ENCODE peak calls at places on chromosomes 6 and 20, in five cellular contexts. One of them, this sample, is unnamed.

GRCh38 chr20:49657118-49657901 is 56.4 kb downstream of the B4GALT5 start:
- DNase-seq in globus pallidus: no peak
- DNase-seq in activated T-helper 2 cell treated with anti-CD3 and anti-CD28 coated beads, Interferon-gamma antibody, Interleukin-2, Interleukin-4, amounts not matched to agents 10 μg/mL and 5 μg/mL and 100 μg/mL, durations not matched to agents 14 hours and 24 hours and 36 hours: no peak
- DNase-seq in cardiac fibroblast: peak
- DNase-seq in T1000: no peak
- DNase-seq in this sample: no peak

GRCh38 chr6:4313044-4313686 is 177.8 kb upstream of the ECI2 start:
- DNase-seq in globus pallidus: no peak
- DNase-seq in activated T-helper 2 cell treated with anti-CD3 and anti-CD28 coated beads, Interferon-gamma antibody, Interleukin-2, Interleukin-4, amounts not matched to agents 10 μg/mL and 5 μg/mL and 100 μg/mL, durations not matched to agents 14 hours and 24 hours and 36 hours: no peak
- DNase-seq in cardiac fibroblast: peak
- DNase-seq in T1000: peak
- DNase-seq in this sample: peak

GRCh38 chr6:166330612-166331011 is 11.7 kb downstream of the SFT2D1 start:
- DNase-seq in globus pallidus: peak
- DNase-seq in activated T-helper 2 cell treated with anti-CD3 and anti-CD28 coated beads, Interferon-gamma antibody, Interleukin-2, Interleukin-4, amounts not matched to agents 10 μg/mL and 5 μg/mL and 100 μg/mL, durations not matched to agents 14 hours and 24 hours and 36 hours: no peak
- DNase-seq in cardiac fibroblast: peak
- DNase-seq in T1000: no peak
- DNase-seq in this sample: peak

GRCh38 chr20:17709361-17710293 is 9.9 kb downstream of the BANF2 start:
- DNase-seq in globus pallidus: no peak
- DNase-seq in activated T-helper 2 cell treated with anti-CD3 and anti-CD28 coated beads, Interferon-gamma antibody, Interleukin-2, Interleukin-4, amounts not matched to agents 10 μg/mL and 5 μg/mL and 100 μg/mL, durations not matched to agents 14 hours and 24 hours and 36 hours: no peak
- DNase-seq in cardiac fibroblast: no peak
- DNase-seq in T1000: no peak
- DNase-seq in this sample: no peak

GRCh38 chr20:21437248-21437647 is 39.9 kb upstream of the NKX2-4 start:
- DNase-seq in globus pallidus: no peak
- DNase-seq in activated T-helper 2 cell treated with anti-CD3 and anti-CD28 coated beads, Interferon-gamma antibody, Interleukin-2, Interleukin-4, amounts not matched to agents 10 μg/mL and 5 μg/mL and 100 μg/mL, durations not matched to agents 14 hours and 24 hours and 36 hours: no peak
- DNase-seq in cardiac fibroblast: no peak
- DNase-seq in T1000: no peak
- DNase-seq in this sample: no peak

GRCh38 chr6:13586936-13587542 is 12.6 kb downstream of the SIRT5 start:
- DNase-seq in globus pallidus: no peak
- DNase-seq in activated T-helper 2 cell treated with anti-CD3 and anti-CD28 coated beads, Interferon-gamma antibody, Interleukin-2, Interleukin-4, amounts not matched to agents 10 μg/mL and 5 μg/mL and 100 μg/mL, durations not matched to agents 14 hours and 24 hours and 36 hours: no peak
- DNase-seq in cardiac fibroblast: no peak
- DNase-seq in T1000: no peak
- DNase-seq in this sample: no peak

GRCh38 chr6:36758516-36759176 is 61.0 kb downstream of the RAB44 start:
- DNase-seq in globus pallidus: no peak
- DNase-seq in activated T-helper 2 cell treated with anti-CD3 and anti-CD28 coated beads, Interferon-gamma antibody, Interleukin-2, Interleukin-4, amounts not matched to agents 10 μg/mL and 5 μg/mL and 100 μg/mL, durations not matched to agents 14 hours and 24 hours and 36 hours: no peak
- DNase-seq in cardiac fibroblast: no peak
- DNase-seq in T1000: no peak
- DNase-seq in this sample: no peak

GRCh38 chr20:44064501-44065400 is 122.2 kb downstream of the JPH2 start:
- DNase-seq in globus pallidus: no peak
- DNase-seq in activated T-helper 2 cell treated with anti-CD3 and anti-CD28 coated beads, Interferon-gamma antibody, Interleukin-2, Interleukin-4, amounts not matched to agents 10 μg/mL and 5 μg/mL and 100 μg/mL, durations not matched to agents 14 hours and 24 hours and 36 hours: no peak
- DNase-seq in cardiac fibroblast: no peak
- DNase-seq in T1000: no peak
- DNase-seq in this sample: no peak

GRCh38 chr6:137729866-137730629 is 137.0 kb upstream of the TNFAIP3 start:
- DNase-seq in globus pallidus: no peak
- DNase-seq in activated T-helper 2 cell treated with anti-CD3 and anti-CD28 coated beads, Interferon-gamma antibody, Interleukin-2, Interleukin-4, amounts not matched to agents 10 μg/mL and 5 μg/mL and 100 μg/mL, durations not matched to agents 14 hours and 24 hours and 36 hours: no peak
- DNase-seq in cardiac fibroblast: peak
- DNase-seq in T1000: no peak
- DNase-seq in this sample: no peak

GRCh38 chr20:24694727-24695528 is 225.5 kb downstream of the SYNDIG1 start:
- DNase-seq in globus pallidus: no peak
- DNase-seq in activated T-helper 2 cell treated with anti-CD3 and anti-CD28 coated beads, Interferon-gamma antibody, Interleukin-2, Interleukin-4, amounts not matched to agents 10 μg/mL and 5 μg/mL and 100 μg/mL, durations not matched to agents 14 hours and 24 hours and 36 hours: no peak
- DNase-seq in cardiac fibroblast: no peak
- DNase-seq in T1000: no peak
- DNase-seq in this sample: no peak

GRCh38 chr6:84220809-84221409 is 6.5 kb downstream of the CEP162 start:
- DNase-seq in globus pallidus: peak
- DNase-seq in activated T-helper 2 cell treated with anti-CD3 and anti-CD28 coated beads, Interferon-gamma antibody, Interleukin-2, Interleukin-4, amounts not matched to agents 10 μg/mL and 5 μg/mL and 100 μg/mL, durations not matched to agents 14 hours and 24 hours and 36 hours: no peak
- DNase-seq in cardiac fibroblast: peak
- DNase-seq in T1000: no peak
- DNase-seq in this sample: peak

GRCh38 chr6:39420300-39421265 is 98.1 kb upstream of the KCNK16 start:
- DNase-seq in globus pallidus: peak
- DNase-seq in activated T-helper 2 cell treated with anti-CD3 and anti-CD28 coated beads, Interferon-gamma antibody, Interleukin-2, Interleukin-4, amounts not matched to agents 10 μg/mL and 5 μg/mL and 100 μg/mL, durations not matched to agents 14 hours and 24 hours and 36 hours: no peak
- DNase-seq in cardiac fibroblast: peak
- DNase-seq in T1000: no peak
- DNase-seq in this sample: no peak

GRCh38 chr6:22770042-22770441 is 200.7 kb downstream of the HDGFL1 start:
- DNase-seq in globus pallidus: no peak
- DNase-seq in activated T-helper 2 cell treated with anti-CD3 and anti-CD28 coated beads, Interferon-gamma antibody, Interleukin-2, Interleukin-4, amounts not matched to agents 10 μg/mL and 5 μg/mL and 100 μg/mL, durations not matched to agents 14 hours and 24 hours and 36 hours: no peak
- DNase-seq in cardiac fibroblast: no peak
- DNase-seq in T1000: no peak
- DNase-seq in this sample: no peak

GRCh38 chr20:63151554-63152321 is 64.2 kb downstream of the YTHDF1 start:
- DNase-seq in globus pallidus: no peak
- DNase-seq in activated T-helper 2 cell treated with anti-CD3 and anti-CD28 coated beads, Interferon-gamma antibody, Interleukin-2, Interleukin-4, amounts not matched to agents 10 μg/mL and 5 μg/mL and 100 μg/mL, durations not matched to agents 14 hours and 24 hours and 36 hours: no peak
- DNase-seq in cardiac fibroblast: peak
- DNase-seq in T1000: no peak
- DNase-seq in this sample: no peak

This sample was measured in Ammon's horn.